ENCODE peak calls at places on chromosomes 2 and 18, in ten cellular contexts. Z is colonic mucosa, R is GM13977, E is A172, T is amniotic epithelial cell, W is WTC11, J is AG08396, F is BE2C, Q is H54, X is H9. O is an unnamed sample.

GRCh38 chr18:63963610-63964256 is 6.1 kb upstream of the SERPINB8 start:
- DNase-seq in Z (peak; percentile 68), R (peak; percentile 20), E (peak; percentile 43), T (peak; percentile 67), W (peak; percentile 46), J (peak; percentile 41), F (no peak), Q (no peak), X (peak; percentile 36), O (no peak)

GRCh38 chr2:145501920-145502319 is 982.0 kb upstream of the ZEB2 start:
- DNase-seq in Z (no peak), R (no peak), E (no peak), T (no peak), W (no peak), J (no peak), F (no peak), Q (no peak), X (no peak), O (no peak)

GRCh38 chr2:1541812-1542211 is 128.5 kb downstream of the TPO start:
- DNase-seq in Z (no peak), R (no peak), E (no peak), T (no peak), W (no peak), J (no peak), F (peak; percentile 56), Q (no peak), X (no peak), O (no peak)

GRCh38 chr2:70261501-70261900 is 3.6 kb downstream of the PCYOX1 start:
- DNase-seq in Z (no peak), R (no peak), E (no peak), T (peak; percentile 7), W (no peak), J (no peak), F (no peak), Q (no peak), X (no peak), O (no peak)

GRCh38 chr18:27794527-27794926 is 382.4 kb downstream of the CDH2 start:
- DNase-seq in Z (no peak), R (no peak), E (no peak), T (no peak), W (no peak), J (no peak), F (no peak), Q (no peak), X (no peak), O (no peak)

GRCh38 chr2:37168217-37168981 is 11.6 kb upstream of the EIF2AK2 start:
- DNase-seq in Z (peak; percentile 21), R (peak; percentile 82), E (peak; percentile 52), T (peak; percentile 47), W (peak; percentile 37), J (peak; percentile 64), F (peak; percentile 34), Q (peak; percentile 38), X (peak; percentile 52), O (no peak)

GRCh38 chr18:48308027-48308635 is 101.1 kb downstream of the ZBTB7C start:
- DNase-seq in Z (peak; percentile 40), R (no peak), E (no peak), T (no peak), W (no peak), J (no peak), F (no peak), Q (no peak), X (no peak), O (no peak)

GRCh38 chr2:33782395-33783239 is 183.5 kb upstream of the FAM98A start:
- DNase-seq in Z (no peak), R (no peak), E (no peak), T (no peak), W (peak; percentile 27), J (no peak), F (no peak), Q (no peak), X (no peak), O (no peak)

GRCh38 chr2:238389985-238390682 is 36.6 kb upstream of the ASB1 start:
- DNase-seq in Z (no peak), R (no peak), E (peak; percentile 41), T (no peak), W (no peak), J (no peak), F (no peak), Q (no peak), X (no peak), O (no peak)

GRCh38 chr2:41038408-41038807 is 586.5 kb upstream of the SLC8A1 start:
- DNase-seq in Z (no peak), R (no peak), E (peak; percentile 40), T (peak; percentile 66), W (no peak), J (no peak), F (no peak), Q (no peak), X (no peak), O (no peak)

GRCh38 chr18:10166164-10166807 is 252.5 kb downstream of the VAPA start:
- DNase-seq in Z (no peak), R (no peak), E (no peak), T (no peak), W (no peak), J (no peak), F (no peak), Q (no peak), X (no peak), O (no peak)

GRCh38 chr2:148577845-148578492 is 66.6 kb upstream of the EPC2 start:
- DNase-seq in Z (no peak), R (no peak), E (no peak), T (no peak), W (peak; percentile 24), J (no peak), F (no peak), Q (no peak), X (peak; percentile 64), O (no peak)

GRCh38 chr2:145927398-145927951 is 1407.6 kb upstream of the ZEB2 start:
- DNase-seq in Z (no peak), R (no peak), E (no peak), T (no peak), W (no peak), J (no peak), F (no peak), Q (no peak), X (no peak), O (no peak)

GRCh38 chr2:108594982-108595464 is 60.8 kb downstream of the LIMS1 start:
- DNase-seq in Z (no peak), R (no peak), E (peak; percentile 100), T (peak; percentile 98), W (no peak), J (peak; percentile 28), F (no peak), Q (no peak), X (no peak), O (no peak)

GRCh38 chr2:215002500-215002899 is 135.9 kb downstream of the ABCA12 start:
- DNase-seq in Z (peak; percentile 19), R (peak; percentile 20), E (peak; percentile 40), T (peak; percentile 33), W (peak; percentile 16), J (peak; percentile 32), F (peak; percentile 36), Q (no peak), X (no peak), O (peak; percentile 4)

GRCh38 chr2:220365023-220365422 is 737.6 kb downstream of the SLC4A3 start:
- DNase-seq in Z (no peak), R (no peak), E (no peak), T (peak; percentile 9), W (no peak), J (peak; percentile 9), F (no peak), Q (no peak), X (no peak), O (no peak)

GRCh38 chr2:53334610-53335009 is 433.0 kb upstream of the CHAC2 start:
- DNase-seq in Z (no peak), R (no peak), E (no peak), T (no peak), W (no peak), J (no peak), F (no peak), Q (no peak), X (no peak), O (no peak)

GRCh38 chr2:7707723-7708122 is 790.5 kb downstream of the RNF144A start:
- DNase-seq in Z (no peak), R (no peak), E (peak; percentile 88), T (peak; percentile 78), W (no peak), J (no peak), F (no peak), Q (no peak), X (no peak), O (no peak)

GRCh38 chr2:220556658-220557057 is 929.2 kb downstream of the SLC4A3 start:
- DNase-seq in Z (no peak), R (no peak), E (peak; percentile 67), T (peak; percentile 69), W (no peak), J (peak; percentile 35), F (no peak), Q (peak; percentile 12), X (no peak), O (no peak)